ENCODE peak calls at places on chromosomes 1 and 21, in seven cellular contexts. One of them, this sample, is unnamed.

GRCh38 chr1:87386217-87386790 is 57.6 kb downstream of the LMO4 start:
- DNase-seq in HS-5: no peak
- DNase-seq in posterior cingulate gyrus: no peak
- DNase-seq in esophagus squamous epithelium: no peak
- DNase-seq in WERI-Rb-1: no peak
- DNase-seq in fibroblast of mammary gland: no peak
- DNase-seq in HFF-Myc: no peak
- DNase-seq in this sample: no peak

GRCh38 chr21:45982758-45983731 is 1.5 kb downstream of the COL6A1 start:
- DNase-seq in WERI-Rb-1: peak; percentile 38
- DNase-seq in HFF-Myc: no peak
- DNase-seq in posterior cingulate gyrus: peak; percentile 82
- DNase-seq in esophagus squamous epithelium: no peak
- DNase-seq in HS-5: no peak
- DNase-seq in fibroblast of mammary gland: no peak
- DNase-seq in this sample: no peak

GRCh38 chr1:91589438-91589837 is 88.8 kb downstream of the CDC7 start:
- DNase-seq in WERI-Rb-1: no peak
- DNase-seq in HS-5: no peak
- DNase-seq in esophagus squamous epithelium: no peak
- DNase-seq in posterior cingulate gyrus: no peak
- DNase-seq in fibroblast of mammary gland: no peak
- DNase-seq in HFF-Myc: no peak
- DNase-seq in this sample: no peak

GRCh38 chr1:44543064-44543815 is 131.0 kb downstream of the TMEM53 start:
- DNase-seq in fibroblast of mammary gland: no peak
- DNase-seq in posterior cingulate gyrus: no peak
- DNase-seq in HS-5: no peak
- DNase-seq in WERI-Rb-1: peak; percentile 91
- DNase-seq in esophagus squamous epithelium: no peak
- DNase-seq in HFF-Myc: no peak
- DNase-seq in this sample: no peak

GRCh38 chr1:226661965-226662364 is 77.1 kb downstream of the ITPKB start:
- DNase-seq in HS-5: no peak
- DNase-seq in esophagus squamous epithelium: no peak
- DNase-seq in fibroblast of mammary gland: peak; percentile 47
- DNase-seq in WERI-Rb-1: no peak
- DNase-seq in HFF-Myc: no peak
- DNase-seq in posterior cingulate gyrus: peak; percentile 65
- DNase-seq in this sample: no peak

GRCh38 chr1:76209238-76209637 is 134.7 kb downstream of the ST6GALNAC3 start:
- DNase-seq in WERI-Rb-1: no peak
- DNase-seq in fibroblast of mammary gland: no peak
- DNase-seq in esophagus squamous epithelium: no peak
- DNase-seq in HFF-Myc: no peak
- DNase-seq in posterior cingulate gyrus: no peak
- DNase-seq in HS-5: no peak
- DNase-seq in this sample: no peak

GRCh38 chr1:50417946-50418599 is 5.2 kb downstream of the DMRTA2 start:
- DNase-seq in fibroblast of mammary gland: no peak
- DNase-seq in HS-5: no peak
- DNase-seq in posterior cingulate gyrus: no peak
- DNase-seq in WERI-Rb-1: no peak
- DNase-seq in esophagus squamous epithelium: no peak
- DNase-seq in HFF-Myc: no peak
- DNase-seq in this sample: no peak

GRCh38 chr1:41536296-41536695 is 51.8 kb upstream of the EDN2 start:
- DNase-seq in posterior cingulate gyrus: peak; percentile 70
- DNase-seq in HFF-Myc: no peak
- DNase-seq in WERI-Rb-1: no peak
- DNase-seq in HS-5: no peak
- DNase-seq in esophagus squamous epithelium: no peak
- DNase-seq in fibroblast of mammary gland: no peak
- DNase-seq in this sample: no peak

GRCh38 chr21:29521872-29522271 is 223.2 kb downstream of the BACH1 start:
- DNase-seq in HS-5: no peak
- DNase-seq in WERI-Rb-1: no peak
- DNase-seq in posterior cingulate gyrus: no peak
- DNase-seq in esophagus squamous epithelium: no peak
- DNase-seq in fibroblast of mammary gland: no peak
- DNase-seq in HFF-Myc: no peak
- DNase-seq in this sample: no peak

GRCh38 chr1:201085902-201086735 is 26.1 kb downstream of the CACNA1S start:
- DNase-seq in HFF-Myc: no peak
- DNase-seq in HS-5: no peak
- DNase-seq in WERI-Rb-1: peak; percentile 96
- DNase-seq in fibroblast of mammary gland: peak; percentile 42
- DNase-seq in posterior cingulate gyrus: no peak
- DNase-seq in esophagus squamous epithelium: no peak
- DNase-seq in this sample: no peak

GRCh38 chr1:182806015-182806678 is 16.6 kb downstream of the NPL start:
- DNase-seq in WERI-Rb-1: peak; percentile 39
- DNase-seq in posterior cingulate gyrus: no peak
- DNase-seq in HS-5: no peak
- DNase-seq in esophagus squamous epithelium: no peak
- DNase-seq in fibroblast of mammary gland: no peak
- DNase-seq in HFF-Myc: no peak
- DNase-seq in this sample: no peak

GRCh38 chr21:45014747-45015468 is 59.5 kb upstream of the ADARB1 start:
- DNase-seq in esophagus squamous epithelium: no peak
- DNase-seq in posterior cingulate gyrus: peak; percentile 41
- DNase-seq in fibroblast of mammary gland: no peak
- DNase-seq in WERI-Rb-1: no peak
- DNase-seq in HS-5: no peak
- DNase-seq in HFF-Myc: no peak
- DNase-seq in this sample: no peak

GRCh38 chr1:220878223-220879081 is 791 bp upstream of the HLX start:
- DNase-seq in HFF-Myc: no peak
- DNase-seq in fibroblast of mammary gland: peak; percentile 36
- DNase-seq in posterior cingulate gyrus: no peak
- DNase-seq in WERI-Rb-1: no peak
- DNase-seq in HS-5: no peak
- DNase-seq in esophagus squamous epithelium: no peak
- DNase-seq in this sample: no peak

GRCh38 chr1:16351449-16351993 is 759 bp downstream of the FBXO42 start:
- DNase-seq in HS-5: no peak
- DNase-seq in WERI-Rb-1: no peak
- DNase-seq in esophagus squamous epithelium: no peak
- DNase-seq in HFF-Myc: no peak
- DNase-seq in fibroblast of mammary gland: peak; percentile 34
- DNase-seq in posterior cingulate gyrus: no peak
- DNase-seq in this sample: no peak

GRCh38 chr1:172602706-172603105 is 56.2 kb upstream of the FASLG start:
- DNase-seq in fibroblast of mammary gland: no peak
- DNase-seq in HFF-Myc: no peak
- DNase-seq in WERI-Rb-1: no peak
- DNase-seq in posterior cingulate gyrus: no peak
- DNase-seq in esophagus squamous epithelium: no peak
- DNase-seq in HS-5: no peak
- DNase-seq in this sample: no peak

GRCh38 chr1:35717911-35718476 is 690 bp downstream of the C1orf216 start:
- DNase-seq in HS-5: no peak
- DNase-seq in WERI-Rb-1: no peak
- DNase-seq in HFF-Myc: no peak
- DNase-seq in posterior cingulate gyrus: peak; percentile 94
- DNase-seq in esophagus squamous epithelium: no peak
- DNase-seq in fibroblast of mammary gland: peak; percentile 73
- DNase-seq in this sample: peak; percentile 45

GRCh38 chr1:92831368-92831761 is 475 bp upstream of the RPL5 start:
- DNase-seq in HFF-Myc: no peak
- DNase-seq in HS-5: no peak
- DNase-seq in fibroblast of mammary gland: no peak
- DNase-seq in esophagus squamous epithelium: no peak
- DNase-seq in WERI-Rb-1: no peak
- DNase-seq in posterior cingulate gyrus: no peak
- DNase-seq in this sample: no peak

GRCh38 chr21:41931041-41931451 is 22.8 kb downstream of the C2CD2 start:
- DNase-seq in fibroblast of mammary gland: no peak
- DNase-seq in HS-5: no peak
- DNase-seq in WERI-Rb-1: no peak
- DNase-seq in HFF-Myc: no peak
- DNase-seq in posterior cingulate gyrus: no peak
- DNase-seq in esophagus squamous epithelium: no peak
- DNase-seq in this sample: no peak

GRCh38 chr1:220892997-220893700 is 13.9 kb downstream of the HLX start:
- DNase-seq in esophagus squamous epithelium: no peak
- DNase-seq in WERI-Rb-1: no peak
- DNase-seq in posterior cingulate gyrus: no peak
- DNase-seq in fibroblast of mammary gland: no peak
- DNase-seq in HFF-Myc: no peak
- DNase-seq in HS-5: no peak
- DNase-seq in this sample: no peak

GRCh38 chr1:200314085-200314750 is 95.6 kb downstream of the ZNF281 start:
- DNase-seq in HS-5: no peak
- DNase-seq in esophagus squamous epithelium: no peak
- DNase-seq in fibroblast of mammary gland: peak; percentile 64
- DNase-seq in WERI-Rb-1: no peak
- DNase-seq in HFF-Myc: no peak
- DNase-seq in posterior cingulate gyrus: no peak
- DNase-seq in this sample: peak; percentile 80

GRCh38 chr1:84869750-84870149 is 23.3 kb downstream of the LPAR3 start:
- DNase-seq in posterior cingulate gyrus: no peak
- DNase-seq in HS-5: no peak
- DNase-seq in fibroblast of mammary gland: peak; percentile 53
- DNase-seq in HFF-Myc: no peak
- DNase-seq in WERI-Rb-1: no peak
- DNase-seq in esophagus squamous epithelium: no peak
- DNase-seq in this sample: peak; percentile 46

GRCh38 chr1:93907718-93908117 is 1.5 kb downstream of the GCLM start:
- DNase-seq in fibroblast of mammary gland: peak; percentile 69
- DNase-seq in HFF-Myc: peak; percentile 15
- DNase-seq in esophagus squamous epithelium: no peak
- DNase-seq in posterior cingulate gyrus: peak; percentile 55
- DNase-seq in WERI-Rb-1: no peak
- DNase-seq in HS-5: no peak
- DNase-seq in this sample: no peak

This sample was measured in GM04503.